ENCODE peak calls at places on chromosomes 5 and 9, in ten cellular contexts. Z is retina; G is hypothalamus; Y is activated T-cell treated with anti-CD3 and anti-CD28 coated beads, Interleukin-2, amount 50 U/mL, for 72 hours; V is astrocyte of the spinal cord; H is AG09309; N is HS-27A; S is SHP77; P is stimulated activated CD8-positive, alpha-beta memory T cell treated with anti-CD3 and anti-CD28 coated beads, Interleukin-7, amount 100 ng/mL, for 24 hours; B is uterus. M is an unnamed sample.

GRCh38 chr5:172834570-172835245 is 657 bp downstream of the ERGIC1 start:
- DNase-seq in Z (peak; percentile 59), G (peak; percentile 45), Y (no peak), V (no peak), H (no peak), N (no peak), S (no peak), P (no peak), B (no peak), M (no peak)

GRCh38 chr9:83964973-83965349 is 15.1 kb downstream of the HNRNPK start:
- DNase-seq in Z (peak; percentile 10), G (no peak), Y (no peak), V (no peak), H (no peak), N (no peak), S (no peak), P (no peak), B (no peak), M (no peak)

GRCh38 chr5:138331449-138332368 is at the start of gene CDC25C:
- DNase-seq in Z (peak; percentile 95), G (peak; percentile 98), Y (peak; percentile 97), V (peak; percentile 100), H (peak; percentile 98), N (peak; percentile 81), S (peak; percentile 100), P (peak; percentile 94), B (peak; percentile 97), M (peak; percentile 96)

GRCh38 chr5:104977530-104977929 is 1414.9 kb upstream of the NUDT12 start:
- DNase-seq in Z (no peak), G (no peak), Y (no peak), V (no peak), H (no peak), N (no peak), S (peak; percentile 64), P (no peak), B (no peak), M (no peak)

GRCh38 chr5:56006600-56006999 is 11.8 kb upstream of the IL6ST start:
- DNase-seq in Z (no peak), G (no peak), Y (no peak), V (no peak), H (no peak), N (no peak), S (no peak), P (no peak), B (no peak), M (no peak)

GRCh38 chr9:922731-923130 is 53.7 kb upstream of the DMRT3 start:
- DNase-seq in Z (no peak), G (no peak), Y (no peak), V (no peak), H (no peak), N (no peak), S (no peak), P (no peak), B (no peak), M (no peak)

GRCh38 chr5:10935536-10935935 is 174.5 kb upstream of the DAP start:
- DNase-seq in Z (no peak), G (no peak), Y (no peak), V (no peak), H (no peak), N (no peak), S (no peak), P (no peak), B (no peak), M (no peak)

GRCh38 chr9:126532019-126532462 is 81.7 kb upstream of the LMX1B start:
- DNase-seq in Z (no peak), G (no peak), Y (no peak), V (no peak), H (no peak), N (no peak), S (no peak), P (no peak), B (no peak), M (no peak)

GRCh38 chr9:112176410-112177010 is 1.4 kb upstream of the SUSD1 start:
- DNase-seq in Z (no peak), G (no peak), Y (no peak), V (no peak), H (no peak), N (no peak), S (no peak), P (no peak), B (no peak), M (no peak)

GRCh38 chr5:72149742-72150141 is 42.5 kb downstream of the MAP1B start:
- DNase-seq in Z (no peak), G (no peak), Y (no peak), V (no peak), H (no peak), N (no peak), S (no peak), P (no peak), B (no peak), M (no peak)

GRCh38 chr9:29129763-29130162 is 1556.5 kb upstream of the C9orf72 start:
- DNase-seq in Z (no peak), G (no peak), Y (no peak), V (peak; percentile 1), H (no peak), N (no peak), S (no peak), P (no peak), B (no peak), M (no peak)

GRCh38 chr9:122226758-122227575 is 1.8 kb downstream of the LHX6 start:
- DNase-seq in Z (peak; percentile 63), G (no peak), Y (no peak), V (no peak), H (no peak), N (no peak), S (no peak), P (no peak), B (no peak), M (no peak)

GRCh38 chr5:14906628-14907027 is 35.0 kb upstream of the ANKH start:
- DNase-seq in Z (no peak), G (no peak), Y (peak; percentile 19), V (no peak), H (no peak), N (no peak), S (no peak), P (no peak), B (no peak), M (no peak)

GRCh38 chr9:123561055-123561454 is 205.1 kb downstream of the CRB2 start:
- DNase-seq in Z (no peak), G (no peak), Y (no peak), V (no peak), H (no peak), N (no peak), S (peak; percentile 8), P (no peak), B (no peak), M (no peak)

GRCh38 chr5:143311428-143311827 is 92.1 kb downstream of the NR3C1 start:
- DNase-seq in Z (no peak), G (no peak), Y (no peak), V (peak; percentile 60), H (peak; percentile 56), N (no peak), S (no peak), P (no peak), B (no peak), M (no peak)

GRCh38 chr9:128422783-128423150 is 2.1 kb downstream of the CERCAM start:
- DNase-seq in Z (no peak), G (no peak), Y (no peak), V (no peak), H (no peak), N (no peak), S (no peak), P (no peak), B (no peak), M (no peak)

GRCh38 chr5:34721359-34721758 is 65.2 kb downstream of the RAI14 start:
- DNase-seq in Z (no peak), G (no peak), Y (no peak), V (no peak), H (no peak), N (no peak), S (no peak), P (no peak), B (no peak), M (no peak)

GRCh38 chr9:31137151-31137849 is 1247.1 kb upstream of the ACO1 start:
- DNase-seq in Z (no peak), G (no peak), Y (no peak), V (peak; percentile 99), H (no peak), N (no peak), S (no peak), P (no peak), B (no peak), M (no peak)

GRCh38 chr5:173297813-173298212 is 30.4 kb downstream of the STC2 start:
- DNase-seq in Z (no peak), G (no peak), Y (no peak), V (no peak), H (no peak), N (no peak), S (no peak), P (no peak), B (no peak), M (no peak)

GRCh38 chr9:133349965-133350624 is 2.1 kb downstream of the RPL7A start:
- DNase-seq in Z (no peak), G (no peak), Y (peak; percentile 46), V (no peak), H (no peak), N (no peak), S (no peak), P (no peak), B (no peak), M (no peak)